ENCODE peak calls at places on chromosome 14, in four cellular contexts. Z is Calu3, V is WERI-Rb-1, W is HFF-Myc. H is an unnamed sample.

GRCh38 chr14:97625512-97625911 is 828.3 kb downstream of the VRK1 start:
- DNase-seq in Z (no peak), V (no peak), W (no peak), H (no peak)

GRCh38 chr14:75831971-75832370 is 149.8 kb downstream of the TGFB3 start:
- DNase-seq in W (no peak), V (no peak), Z (peak; percentile 12), H (no peak)

GRCh38 chr14:52025310-52025709 is 36.0 kb downstream of the RTRAF start:
- DNase-seq in Z (no peak), V (no peak), W (peak; percentile 72), H (peak; percentile 70)

GRCh38 chr14:29462772-29463171 is 464.9 kb downstream of the PRKD1 start:
- DNase-seq in W (no peak), V (no peak), Z (no peak), H (no peak)

GRCh38 chr14:84028205-84028604 is 1501.7 kb upstream of the FLRT2 start:
- DNase-seq in V (no peak), W (no peak), Z (no peak), H (no peak)

GRCh38 chr14:63676615-63677014 is 34.9 kb upstream of the WDR89 start:
- DNase-seq in V (no peak), W (no peak), Z (no peak), H (no peak)

GRCh38 chr14:89757313-89757939 is 197.1 kb downstream of the EFCAB11 start:
- DNase-seq in Z (no peak), W (no peak), V (no peak), H (no peak)

GRCh38 chr14:77714926-77715325 is 7.0 kb downstream of the SLIRP start:
- DNase-seq in W (no peak), Z (no peak), V (no peak), H (no peak)

GRCh38 chr14:91892918-91893527 is 25.7 kb upstream of the TC2N start:
- DNase-seq in Z (peak; percentile 44), W (no peak), V (peak; percentile 48), H (no peak)

GRCh38 chr14:100683578-100683977 is 43.1 kb upstream of the DLK1 start:
- DNase-seq in V (no peak), W (no peak), Z (no peak), H (no peak)

GRCh38 chr14:100325231-100325632 is 2.1 kb downstream of the SLC25A47 start:
- DNase-seq in Z (no peak), W (no peak), V (no peak), H (no peak)

GRCh38 chr14:49904270-49904669 is 11.4 kb downstream of the ARF6 start:
- DNase-seq in V (no peak), W (no peak), Z (no peak), H (no peak)

GRCh38 chr14:90281261-90281660 is 24.9 kb downstream of the PSMC1 start:
- DNase-seq in Z (no peak), W (peak; percentile 24), V (no peak), H (no peak)

GRCh38 chr14:33834101-33834955 is 116.5 kb downstream of the EGLN3 start:
- DNase-seq in Z (no peak), W (no peak), V (no peak), H (no peak)

GRCh38 chr14:78162202-78162601 is 8.0 kb upstream of the NRXN3 start:
- DNase-seq in Z (no peak), V (no peak), W (no peak), H (no peak)

GRCh38 chr14:97065305-97066067 is 268.3 kb downstream of the VRK1 start:
- DNase-seq in Z (no peak), W (no peak), V (no peak), H (no peak)

GRCh38 chr14:65173973-65174693 is 71.8 kb upstream of the MAX start:
- DNase-seq in V (no peak), W (no peak), Z (no peak), H (no peak)

GRCh38 chr14:22221508-22221907 is 367.5 kb downstream of the DAD1 start:
- DNase-seq in V (no peak), W (no peak), Z (peak; percentile 14), H (no peak)

GRCh38 chr14:72439707-72440106 is 454.2 kb downstream of the DPF3 start:
- DNase-seq in W (no peak), Z (no peak), V (no peak), H (no peak)

GRCh38 chr14:68195126-68195525 is 375.5 kb downstream of the RAD51B start:
- DNase-seq in Z (peak; percentile 17), W (no peak), V (no peak), H (no peak)

GRCh38 chr14:29282169-29282568 is 515.6 kb downstream of the FOXG1 start:
- DNase-seq in Z (no peak), V (no peak), W (no peak), H (no peak)

GRCh38 chr14:57390037-57390805 is at the start of gene NAA30:
- DNase-seq in W (peak; percentile 71), V (peak; percentile 98), Z (peak; percentile 92), H (peak; percentile 78)

GRCh38 chr14:62185078-62185477 is 422.9 kb downstream of the SNAPC1 start:
- DNase-seq in V (no peak), Z (no peak), W (no peak), H (no peak)

GRCh38 chr14:89848165-89848564 is 106.4 kb downstream of the EFCAB11 start:
- DNase-seq in W (no peak), V (no peak), Z (no peak), H (no peak)

GRCh38 chr14:56741325-56741724 is 69.0 kb downstream of the OTX2 start:
- DNase-seq in V (no peak), W (no peak), Z (no peak), H (no peak)

GRCh38 chr14:41825622-41826021 is 218.9 kb downstream of the LRFN5 start:
- DNase-seq in V (no peak), W (no peak), Z (no peak), H (no peak)

GRCh38 chr14:99241314-99242035 is 30.5 kb downstream of the BCL11B start:
- DNase-seq in W (no peak), V (no peak), Z (no peak), H (no peak)

GRCh38 chr14:32259368-32260013 is 56.4 kb upstream of the RNU6-8 start:
- DNase-seq in Z (peak; percentile 37), W (peak; percentile 80), V (no peak), H (peak; percentile 11)

GRCh38 chr14:101124860-101125259 is 221.3 kb upstream of the RTL1 start:
- DNase-seq in W (no peak), V (no peak), Z (no peak), H (no peak)

GRCh38 chr14:31456841-31457664 is at the start of gene DTD2:
- DNase-seq in V (peak; percentile 94), Z (peak; percentile 92), W (peak; percentile 73), H (peak; percentile 82)

GRCh38 chr14:73797540-73797925 is 54.1 kb upstream of the PTGR2 start:
- DNase-seq in W (no peak), Z (no peak), V (no peak), H (no peak)

GRCh38 chr14:30143617-30144016 is 216.0 kb upstream of the PRKD1 start:
- DNase-seq in Z (no peak), W (no peak), V (no peak), H (no peak)

GRCh38 chr14:75442642-75443041 is 14.8 kb downstream of the JDP2 start:
- DNase-seq in W (no peak), Z (no peak), V (no peak), H (no peak)

GRCh38 chr14:53152909-53153701 is at the start of gene DDHD1:
- DNase-seq in V (peak; percentile 83), Z (peak; percentile 77), W (no peak), H (peak; percentile 32)

GRCh38 chr14:24662753-24663152 is 28.8 kb upstream of the GZMB start:
- DNase-seq in Z (no peak), W (no peak), V (no peak), H (no peak)

GRCh38 chr14:23299558-23299957 is 3.1 kb downstream of the PPP1R3E start:
- DNase-seq in W (no peak), V (no peak), Z (no peak), H (no peak)
- TF ChIP-seq CTCF in W (peak; percentile 18), V (peak; percentile 48), Z (no peak), H (peak; percentile 34)

DNA sequence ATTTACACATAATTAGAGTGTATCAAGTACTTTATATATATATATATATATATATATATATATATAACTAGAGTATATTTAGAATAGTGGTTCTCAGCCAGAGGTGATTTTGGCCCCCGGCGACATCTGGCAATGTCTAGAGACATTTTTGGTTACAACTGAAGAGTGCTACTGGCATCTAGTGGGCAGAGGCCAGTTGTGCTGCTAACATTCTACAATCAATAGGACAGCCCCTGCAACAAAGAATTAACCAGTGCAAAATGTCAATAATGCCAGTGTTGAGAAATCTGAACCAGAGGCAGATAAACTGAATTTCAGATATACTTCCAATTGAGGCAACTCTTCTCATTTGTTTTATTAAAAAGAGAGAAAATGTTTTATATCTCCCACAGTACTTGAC is 8.9 kb downstream of the GTF2A1 start:
- DNase-seq in Z (peak; percentile 17), V (peak; percentile 11), W (no peak), H (no peak)
- TF ChIP-seq CTCF in Z (no peak), V (peak; percentile 25), W (peak; percentile 39), H (peak; percentile 38)

GRCh38 chr14:105314287-105315185 is at the start of gene PACS2:
- DNase-seq in Z (peak; percentile 83), V (peak; percentile 62), W (no peak), H (peak; percentile 71)
- TF ChIP-seq CTCF in Z (no peak), V (no peak), W (no peak), H (no peak)

GRCh38 chr14:103136388-103137271 is 13.4 kb downstream of the TNFAIP2 start:
- DNase-seq in W (no peak), V (peak; percentile 59), Z (no peak), H (no peak)
- TF ChIP-seq CTCF in W (no peak), V (no peak), Z (no peak), H (no peak)

DNA sequence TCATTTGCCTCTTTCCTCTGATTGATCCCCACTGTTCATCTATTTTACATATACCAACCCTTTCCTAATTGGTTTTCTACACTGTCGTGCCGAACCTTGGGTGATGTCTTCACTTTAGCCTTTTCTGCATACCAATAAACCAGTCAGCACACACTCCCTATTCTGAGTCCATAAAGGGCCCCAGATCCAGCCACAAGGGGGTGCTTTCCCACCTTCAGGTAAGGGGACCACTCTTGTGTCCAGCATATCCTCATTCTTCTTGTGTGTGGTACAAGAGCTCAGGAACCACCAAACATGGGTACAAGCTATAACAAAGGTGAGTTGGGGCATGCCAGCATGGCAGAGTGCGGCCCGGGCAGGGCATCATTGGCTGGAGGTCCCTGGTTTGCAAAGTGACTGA is 859.8 kb downstream of the FSCB start:
- DNase-seq in Z (no peak), V (peak; percentile 10), W (no peak), H (no peak)
- TF ChIP-seq CTCF in Z (no peak), V (no peak), W (no peak), H (no peak)